ENCODE peak calls at places on chromosomes 4 and X, in eight cellular contexts. One of them, this sample, is unnamed.

GRCh38 chr4:113434247-113434587 is 327.3 kb downstream of the CAMK2D start:
- DNase-seq in K562: no peak
- DNase-seq in thoracic aorta: no peak
- DNase-seq in brain microvascular endothelial cell: no peak
- DNase-seq in left ventricle myocardium inferior: no peak
- DNase-seq in transverse colon: no peak
- DNase-seq in CD8-positive, alpha-beta T cell: no peak
- DNase-seq in suprapubic skin: no peak
- DNase-seq in this sample: peak

GRCh38 chrX:47568656-47569295 is 7.8 kb downstream of the ARAF start:
- DNase-seq in brain microvascular endothelial cell: no peak
- DNase-seq in transverse colon: no peak
- DNase-seq in thoracic aorta: no peak
- DNase-seq in left ventricle myocardium inferior: no peak
- DNase-seq in CD8-positive, alpha-beta T cell: no peak
- DNase-seq in suprapubic skin: no peak
- DNase-seq in K562: peak
- DNase-seq in this sample: peak

GRCh38 chrX:1249101-1249887 is 19.3 kb upstream of the CSF2RA start:
- DNase-seq in CD8-positive, alpha-beta T cell: peak
- DNase-seq in left ventricle myocardium inferior: peak
- DNase-seq in suprapubic skin: no peak
- DNase-seq in brain microvascular endothelial cell: peak
- DNase-seq in transverse colon: peak
- DNase-seq in K562: peak
- DNase-seq in thoracic aorta: no peak
- DNase-seq in this sample: peak

GRCh38 chr4:88630756-88631155 is 38.5 kb downstream of the HERC3 start:
- DNase-seq in transverse colon: no peak
- DNase-seq in suprapubic skin: no peak
- DNase-seq in K562: no peak
- DNase-seq in CD8-positive, alpha-beta T cell: no peak
- DNase-seq in brain microvascular endothelial cell: peak
- DNase-seq in thoracic aorta: no peak
- DNase-seq in left ventricle myocardium inferior: no peak
- DNase-seq in this sample: peak

GRCh38 chrX:7119927-7120577 is 27.5 kb upstream of the STS start:
- DNase-seq in CD8-positive, alpha-beta T cell: no peak
- DNase-seq in K562: no peak
- DNase-seq in suprapubic skin: no peak
- DNase-seq in transverse colon: no peak
- DNase-seq in thoracic aorta: no peak
- DNase-seq in left ventricle myocardium inferior: no peak
- DNase-seq in brain microvascular endothelial cell: no peak
- DNase-seq in this sample: no peak

GRCh38 chr4:145614235-145614615 is 5.0 kb upstream of the MMAA start:
- DNase-seq in suprapubic skin: no peak
- DNase-seq in transverse colon: no peak
- DNase-seq in brain microvascular endothelial cell: no peak
- DNase-seq in K562: no peak
- DNase-seq in left ventricle myocardium inferior: no peak
- DNase-seq in thoracic aorta: no peak
- DNase-seq in CD8-positive, alpha-beta T cell: no peak
- DNase-seq in this sample: no peak

GRCh38 chrX:17656035-17656418 is 81.3 kb upstream of the SCML1 start:
- DNase-seq in suprapubic skin: no peak
- DNase-seq in left ventricle myocardium inferior: no peak
- DNase-seq in brain microvascular endothelial cell: no peak
- DNase-seq in CD8-positive, alpha-beta T cell: no peak
- DNase-seq in thoracic aorta: no peak
- DNase-seq in K562: no peak
- DNase-seq in transverse colon: no peak
- DNase-seq in this sample: no peak

GRCh38 chr4:53981573-53981972 is 82.8 kb downstream of the CHIC2 start:
- DNase-seq in left ventricle myocardium inferior: no peak
- DNase-seq in CD8-positive, alpha-beta T cell: no peak
- DNase-seq in thoracic aorta: no peak
- DNase-seq in brain microvascular endothelial cell: no peak
- DNase-seq in transverse colon: no peak
- DNase-seq in suprapubic skin: no peak
- DNase-seq in K562: no peak
- DNase-seq in this sample: no peak

GRCh38 chr4:94399277-94399676 is 52.5 kb upstream of the PDLIM5 start:
- DNase-seq in K562: no peak
- DNase-seq in brain microvascular endothelial cell: no peak
- DNase-seq in left ventricle myocardium inferior: no peak
- DNase-seq in CD8-positive, alpha-beta T cell: no peak
- DNase-seq in suprapubic skin: no peak
- DNase-seq in transverse colon: no peak
- DNase-seq in thoracic aorta: no peak
- DNase-seq in this sample: no peak

GRCh38 chr4:128358231-128358902 is 70.8 kb upstream of the PGRMC2 start:
- DNase-seq in brain microvascular endothelial cell: peak
- DNase-seq in transverse colon: no peak
- DNase-seq in thoracic aorta: no peak
- DNase-seq in suprapubic skin: no peak
- DNase-seq in CD8-positive, alpha-beta T cell: no peak
- DNase-seq in K562: peak
- DNase-seq in left ventricle myocardium inferior: no peak
- DNase-seq in this sample: peak

GRCh38 chr4:39568805-39569204 is 41.6 kb upstream of the UGDH start:
- DNase-seq in K562: peak
- DNase-seq in suprapubic skin: no peak
- DNase-seq in thoracic aorta: no peak
- DNase-seq in brain microvascular endothelial cell: no peak
- DNase-seq in left ventricle myocardium inferior: no peak
- DNase-seq in transverse colon: no peak
- DNase-seq in CD8-positive, alpha-beta T cell: no peak
- DNase-seq in this sample: no peak

GRCh38 chr4:33924239-33924638 is 2320.1 kb downstream of the ARAP2 start:
- DNase-seq in brain microvascular endothelial cell: no peak
- DNase-seq in suprapubic skin: no peak
- DNase-seq in left ventricle myocardium inferior: no peak
- DNase-seq in transverse colon: no peak
- DNase-seq in thoracic aorta: no peak
- DNase-seq in CD8-positive, alpha-beta T cell: no peak
- DNase-seq in K562: peak
- DNase-seq in this sample: peak

GRCh38 chrX:130336531-130336930 is 3.2 kb upstream of the SLC25A14 start:
- DNase-seq in CD8-positive, alpha-beta T cell: no peak
- DNase-seq in suprapubic skin: no peak
- DNase-seq in thoracic aorta: no peak
- DNase-seq in transverse colon: no peak
- DNase-seq in brain microvascular endothelial cell: no peak
- DNase-seq in left ventricle myocardium inferior: no peak
- DNase-seq in K562: no peak
- DNase-seq in this sample: no peak

DNA sequence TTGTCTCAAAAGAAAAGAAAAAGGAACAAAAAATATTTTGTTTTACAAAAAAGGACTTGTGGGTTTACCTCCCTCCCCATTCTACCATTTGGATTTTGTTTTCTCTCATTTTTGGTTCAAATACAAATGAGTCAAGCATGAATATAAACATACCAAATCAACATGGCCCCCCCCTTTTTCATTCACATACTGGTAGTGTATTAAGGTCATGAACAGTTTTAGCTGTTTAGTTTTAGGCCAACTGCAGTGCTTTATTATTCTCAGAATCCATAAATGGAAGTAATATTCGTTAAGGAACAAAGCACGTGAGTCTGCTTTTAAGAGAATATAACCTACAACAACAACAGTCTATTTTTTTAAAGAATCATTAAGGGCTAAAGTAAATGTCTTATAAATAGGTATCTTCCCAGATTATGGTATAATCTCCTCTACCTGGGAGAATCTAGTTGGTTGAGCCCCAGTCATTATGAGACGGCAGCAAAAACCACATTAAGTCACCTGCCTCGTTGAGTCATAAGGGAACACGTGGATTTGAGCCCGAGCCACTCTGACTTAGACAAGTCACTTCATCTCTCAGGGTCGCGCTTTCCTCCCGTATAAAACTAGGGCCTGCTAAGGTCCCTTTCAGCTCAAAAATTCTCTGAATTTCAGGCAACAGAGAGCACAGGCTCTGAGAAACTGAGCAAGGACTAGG is 26.7 kb downstream of the BCLAF3 start:
- DNase-seq in CD8-positive, alpha-beta T cell: no peak
- DNase-seq in brain microvascular endothelial cell: no peak
- DNase-seq in K562: no peak
- DNase-seq in left ventricle myocardium inferior: no peak
- DNase-seq in thoracic aorta: no peak
- DNase-seq in transverse colon: no peak
- DNase-seq in suprapubic skin: no peak
- DNase-seq in this sample: no peak
- H3K4me3 ChIP-seq in CD8-positive, alpha-beta T cell: no peak
- H3K4me3 ChIP-seq in brain microvascular endothelial cell: no peak
- H3K4me3 ChIP-seq in K562: no peak
- H3K4me3 ChIP-seq in left ventricle myocardium inferior: no peak
- H3K4me3 ChIP-seq in thoracic aorta: no peak
- H3K4me3 ChIP-seq in transverse colon: no peak
- H3K4me3 ChIP-seq in suprapubic skin: no peak
- H3K4me3 ChIP-seq in this sample: no peak

GRCh38 chrX:38327007-38327774 is at the start of gene RPGR:
- DNase-seq in transverse colon: peak
- DNase-seq in K562: peak
- DNase-seq in CD8-positive, alpha-beta T cell: peak
- DNase-seq in suprapubic skin: peak
- DNase-seq in left ventricle myocardium inferior: peak
- DNase-seq in thoracic aorta: peak
- DNase-seq in brain microvascular endothelial cell: peak
- DNase-seq in this sample: peak

GRCh38 chrX:38332505-38332904 is 5.2 kb upstream of the RPGR start:
- DNase-seq in suprapubic skin: no peak
- DNase-seq in K562: no peak
- DNase-seq in thoracic aorta: no peak
- DNase-seq in brain microvascular endothelial cell: no peak
- DNase-seq in CD8-positive, alpha-beta T cell: no peak
- DNase-seq in left ventricle myocardium inferior: no peak
- DNase-seq in transverse colon: no peak
- DNase-seq in this sample: no peak

GRCh38 chrX:38326086-38326485 is 1.2 kb downstream of the RPGR start:
- DNase-seq in brain microvascular endothelial cell: no peak
- DNase-seq in suprapubic skin: no peak
- DNase-seq in CD8-positive, alpha-beta T cell: no peak
- DNase-seq in thoracic aorta: no peak
- DNase-seq in K562: no peak
- DNase-seq in left ventricle myocardium inferior: no peak
- DNase-seq in transverse colon: no peak
- DNase-seq in this sample: no peak

GRCh38 chrX:38327775-38328081 is 419 bp upstream of the RPGR start:
- DNase-seq in CD8-positive, alpha-beta T cell: no peak
- DNase-seq in suprapubic skin: no peak
- DNase-seq in transverse colon: no peak
- DNase-seq in brain microvascular endothelial cell: no peak
- DNase-seq in left ventricle myocardium inferior: no peak
- DNase-seq in thoracic aorta: no peak
- DNase-seq in K562: no peak
- DNase-seq in this sample: no peak
- H3K4me3 ChIP-seq in CD8-positive, alpha-beta T cell: peak
- H3K4me3 ChIP-seq in suprapubic skin: peak
- H3K4me3 ChIP-seq in transverse colon: peak
- H3K4me3 ChIP-seq in brain microvascular endothelial cell: peak
- H3K4me3 ChIP-seq in left ventricle myocardium inferior: peak
- H3K4me3 ChIP-seq in thoracic aorta: peak
- H3K4me3 ChIP-seq in K562: peak
- H3K4me3 ChIP-seq in this sample: peak

GRCh38 chr4:99720206-99720605 is 62.6 kb upstream of the C4orf54 start:
- DNase-seq in K562: peak
- DNase-seq in suprapubic skin: no peak
- DNase-seq in thoracic aorta: no peak
- DNase-seq in brain microvascular endothelial cell: no peak
- DNase-seq in left ventricle myocardium inferior: no peak
- DNase-seq in CD8-positive, alpha-beta T cell: no peak
- DNase-seq in transverse colon: no peak
- DNase-seq in this sample: no peak

GRCh38 chr4:99723555-99724450 is 66.2 kb upstream of the C4orf54 start:
- DNase-seq in left ventricle myocardium inferior: peak
- DNase-seq in CD8-positive, alpha-beta T cell: no peak
- DNase-seq in K562: peak
- DNase-seq in suprapubic skin: no peak
- DNase-seq in brain microvascular endothelial cell: peak
- DNase-seq in thoracic aorta: peak
- DNase-seq in transverse colon: peak
- DNase-seq in this sample: peak

GRCh38 chr4:99722006-99722405 is 64.4 kb upstream of the C4orf54 start:
- DNase-seq in brain microvascular endothelial cell: no peak
- DNase-seq in transverse colon: no peak
- DNase-seq in suprapubic skin: no peak
- DNase-seq in left ventricle myocardium inferior: no peak
- DNase-seq in CD8-positive, alpha-beta T cell: no peak
- DNase-seq in thoracic aorta: no peak
- DNase-seq in K562: no peak
- DNase-seq in this sample: no peak

GRCh38 chr4:99722662-99723061 is 65.0 kb upstream of the C4orf54 start:
- DNase-seq in CD8-positive, alpha-beta T cell: no peak
- DNase-seq in brain microvascular endothelial cell: no peak
- DNase-seq in transverse colon: no peak
- DNase-seq in thoracic aorta: no peak
- DNase-seq in left ventricle myocardium inferior: no peak
- DNase-seq in K562: peak
- DNase-seq in suprapubic skin: no peak
- DNase-seq in this sample: no peak
- H3K4me3 ChIP-seq in CD8-positive, alpha-beta T cell: no peak
- H3K4me3 ChIP-seq in brain microvascular endothelial cell: no peak
- H3K4me3 ChIP-seq in transverse colon: no peak
- H3K4me3 ChIP-seq in thoracic aorta: no peak
- H3K4me3 ChIP-seq in left ventricle myocardium inferior: no peak
- H3K4me3 ChIP-seq in K562: no peak
- H3K4me3 ChIP-seq in suprapubic skin: no peak
- H3K4me3 ChIP-seq in this sample: no peak

GRCh38 chr4:26579169-26579568 is 4.7 kb upstream of the TBC1D19 start:
- DNase-seq in left ventricle myocardium inferior: no peak
- DNase-seq in suprapubic skin: no peak
- DNase-seq in thoracic aorta: no peak
- DNase-seq in CD8-positive, alpha-beta T cell: no peak
- DNase-seq in brain microvascular endothelial cell: no peak
- DNase-seq in transverse colon: no peak
- DNase-seq in K562: no peak
- DNase-seq in this sample: no peak

GRCh38 chr4:26583538-26583864 is 383 bp upstream of the TBC1D19 start:
- DNase-seq in transverse colon: no peak
- DNase-seq in suprapubic skin: no peak
- DNase-seq in thoracic aorta: no peak
- DNase-seq in left ventricle myocardium inferior: no peak
- DNase-seq in brain microvascular endothelial cell: no peak
- DNase-seq in CD8-positive, alpha-beta T cell: no peak
- DNase-seq in K562: no peak
- DNase-seq in this sample: no peak

GRCh38 chr4:26583865-26584652 is at the start of gene TBC1D19:
- DNase-seq in transverse colon: peak
- DNase-seq in brain microvascular endothelial cell: peak
- DNase-seq in suprapubic skin: peak
- DNase-seq in thoracic aorta: peak
- DNase-seq in CD8-positive, alpha-beta T cell: peak
- DNase-seq in K562: peak
- DNase-seq in left ventricle myocardium inferior: peak
- DNase-seq in this sample: peak

GRCh38 chr4:26589699-26590098 is 5.8 kb downstream of the TBC1D19 start:
- DNase-seq in left ventricle myocardium inferior: no peak
- DNase-seq in brain microvascular endothelial cell: no peak
- DNase-seq in suprapubic skin: no peak
- DNase-seq in transverse colon: no peak
- DNase-seq in thoracic aorta: no peak
- DNase-seq in CD8-positive, alpha-beta T cell: no peak
- DNase-seq in K562: no peak
- DNase-seq in this sample: no peak

GRCh38 chr4:26584725-26585124 is 841 bp downstream of the TBC1D19 start:
- DNase-seq in left ventricle myocardium inferior: no peak
- DNase-seq in transverse colon: no peak
- DNase-seq in thoracic aorta: no peak
- DNase-seq in suprapubic skin: no peak
- DNase-seq in CD8-positive, alpha-beta T cell: no peak
- DNase-seq in K562: no peak
- DNase-seq in brain microvascular endothelial cell: no peak
- DNase-seq in this sample: no peak
- H3K4me3 ChIP-seq in left ventricle myocardium inferior: peak
- H3K4me3 ChIP-seq in transverse colon: peak
- H3K4me3 ChIP-seq in thoracic aorta: peak
- H3K4me3 ChIP-seq in suprapubic skin: peak
- H3K4me3 ChIP-seq in CD8-positive, alpha-beta T cell: peak
- H3K4me3 ChIP-seq in K562: peak
- H3K4me3 ChIP-seq in brain microvascular endothelial cell: peak
- H3K4me3 ChIP-seq in this sample: peak